ENCODE peak calls at places on chromosomes 12 and 14, in four cellular contexts. S is uterus, C is fibroblast of pulmonary artery, U is fibroblast of the conjunctiva. B is an unnamed sample.

GRCh38 chr14:52043690-52044089 is 25.2 kb downstream of the NID2 start:
- DNase-seq in S (no peak), C (no peak), U (no peak), B (peak; percentile 45)

GRCh38 chr12:110022980-110023633 is 23.9 kb downstream of the ANKRD13A start:
- DNase-seq in S (no peak), C (peak; percentile 49), U (no peak), B (no peak)

GRCh38 chr14:95418858-95419257 is 97.6 kb downstream of the SYNE3 start:
- DNase-seq in S (no peak), C (no peak), U (no peak), B (no peak)

GRCh38 chr12:57803317-57803893 is 15.1 kb downstream of the AVIL start:
- DNase-seq in S (peak; percentile 45), C (peak; percentile 69), U (no peak), B (peak; percentile 54)

GRCh38 chr12:65840793-65841670 is 16.7 kb downstream of the HMGA2 start:
- DNase-seq in S (no peak), C (no peak), U (no peak), B (no peak)

GRCh38 chr12:11641522-11641921 is 8.0 kb upstream of the ETV6 start:
- DNase-seq in S (no peak), C (no peak), U (no peak), B (no peak)

GRCh38 chr12:47900480-47901129 is 4.2 kb downstream of the VDR start:
- DNase-seq in S (no peak), C (no peak), U (no peak), B (no peak)

GRCh38 chr14:105184461-105184860 is 3.3 kb upstream of the NUDT14 start:
- DNase-seq in S (no peak), C (no peak), U (no peak), B (no peak)

GRCh38 chr12:116922194-116922897 is 11.6 kb downstream of the FBXW8 start:
- DNase-seq in S (no peak), C (no peak), U (peak; percentile 65), B (no peak)

GRCh38 chr12:94941440-94941862 is 62.0 kb downstream of the NDUFA12 start:
- DNase-seq in S (peak; percentile 18), C (peak; percentile 86), U (peak; percentile 77), B (peak; percentile 73)

GRCh38 chr12:87618199-87618598 is 411.0 kb downstream of the C12orf50 start:
- DNase-seq in S (no peak), C (peak; percentile 18), U (no peak), B (no peak)

GRCh38 chr14:31070431-31070830 is 44.3 kb upstream of the STRN3 start:
- DNase-seq in S (no peak), C (peak; percentile 94), U (no peak), B (peak; percentile 86)

GRCh38 chr12:130438711-130439110 is 101.0 kb downstream of the PIWIL1 start:
- DNase-seq in S (no peak), C (no peak), U (no peak), B (no peak)

GRCh38 chr12:52226446-52226845 is 6.6 kb upstream of the KRT7 start:
- DNase-seq in S (no peak), C (peak; percentile 55), U (no peak), B (peak; percentile 53)

GRCh38 chr12:131817241-131817640 is 11.0 kb upstream of the MMP17 start:
- DNase-seq in S (no peak), C (no peak), U (no peak), B (no peak)

GRCh38 chr14:87698496-87698895 is 294.5 kb downstream of the GALC start:
- DNase-seq in S (no peak), C (no peak), U (no peak), B (no peak)

GRCh38 chr12:12791756-12792346 is 6.4 kb downstream of the APOLD1 start:
- DNase-seq in S (peak; percentile 35), C (no peak), U (no peak), B (peak; percentile 45)

GRCh38 chr14:65483647-65484046 is 71.1 kb downstream of the FUT8 start:
- DNase-seq in S (no peak), C (no peak), U (no peak), B (no peak)

GRCh38 chr12:2336409-2336829 is 283.6 kb downstream of the CACNA1C start:
- DNase-seq in S (peak; percentile 61), C (peak; percentile 88), U (peak; percentile 84), B (peak; percentile 98)

GRCh38 chr12:103627189-103627855 is 40.2 kb downstream of the STAB2 start:
- DNase-seq in S (no peak), C (no peak), U (no peak), B (no peak)

GRCh38 chr14:101562659-101563351 is 1.5 kb downstream of the DIO3 start:
- DNase-seq in S (no peak), C (no peak), U (no peak), B (no peak)

GRCh38 chr14:90797451-90797850 is 18.8 kb downstream of the TTC7B start:
- DNase-seq in S (no peak), C (no peak), U (no peak), B (peak; percentile 75)

GRCh38 chr12:38949363-38949762 is 44.0 kb upstream of the CPNE8 start:
- DNase-seq in S (no peak), C (no peak), U (no peak), B (no peak)

GRCh38 chr12:101847325-101847724 is 16.6 kb upstream of the GNPTAB start:
- DNase-seq in S (no peak), C (no peak), U (no peak), B (no peak)

B was measured in fibroblast of villous mesenchyme.